ENCODE peak calls at places on chromosome 12, in seven cellular contexts. H is brain microvascular endothelial cell, I is fibroblast of the aortic adventitia, A is foreskin fibroblast, C is astrocyte of the spinal cord, B is thyroid gland, F is colonic mucosa. R is an unnamed sample.

GRCh38 chr12:66132408-66132807 is 1.9 kb upstream of the LLPH start:
- DNase-seq in I (peak; percentile 53), C (peak; percentile 80), H (peak; percentile 89), B (no peak), F (no peak), A (peak; percentile 69), R (peak; percentile 28)

GRCh38 chr12:113359939-113360748 is 1.8 kb downstream of the PLBD2 start:
- DNase-seq in C (no peak), B (peak; percentile 12), I (peak; percentile 3), F (peak; percentile 23), H (peak; percentile 6), A (peak; percentile 18), R (no peak)

GRCh38 chr12:100290016-100290415 is 23.0 kb downstream of the SCYL2 start:
- DNase-seq in I (no peak), F (no peak), C (no peak), H (no peak), B (no peak), A (no peak), R (no peak)

GRCh38 chr12:108525681-108526080 is 10.6 kb downstream of the FICD start:
- DNase-seq in B (no peak), F (no peak), I (no peak), H (peak; percentile 53), C (peak; percentile 10), A (peak; percentile 81), R (peak; percentile 8)

GRCh38 chr12:74317078-74317581 is 220.5 kb upstream of the ATXN7L3B start:
- DNase-seq in B (peak; percentile 67), C (peak; percentile 88), I (peak; percentile 14), H (peak; percentile 78), A (no peak), F (no peak), R (no peak)

GRCh38 chr12:114848661-114849060 is 164.7 kb upstream of the TBX3 start:
- DNase-seq in I (peak; percentile 96), B (no peak), A (peak; percentile 81), C (peak; percentile 88), H (peak; percentile 82), F (no peak), R (peak; percentile 81)

GRCh38 chr12:45988259-45988658 is 2.1 kb downstream of the SCAF11 start:
- DNase-seq in C (peak; percentile 24), B (no peak), A (peak; percentile 40), F (no peak), H (peak; percentile 23), I (peak; percentile 44), R (no peak)

GRCh38 chr12:109010259-109010658 is 10.6 kb downstream of the SVOP start:
- DNase-seq in A (no peak), C (no peak), F (no peak), H (no peak), B (no peak), I (no peak), R (no peak)

GRCh38 chr12:87152841-87153528 is 876.2 kb downstream of the C12orf50 start:
- DNase-seq in I (no peak), B (no peak), A (no peak), H (no peak), F (no peak), C (no peak), R (no peak)

GRCh38 chr12:44500423-44500822 is 375.7 kb downstream of the NELL2 start:
- DNase-seq in H (no peak), B (no peak), F (no peak), I (no peak), A (no peak), C (no peak), R (no peak)

GRCh38 chr12:105369014-105369413 is 38.5 kb downstream of the C12orf75 start:
- DNase-seq in B (no peak), A (peak; percentile 67), C (peak; percentile 66), I (peak; percentile 85), H (peak; percentile 42), F (no peak), R (peak; percentile 56)

GRCh38 chr12:69623970-69624369 is 13.3 kb upstream of the LRRC10 start:
- DNase-seq in F (no peak), I (no peak), C (no peak), H (no peak), A (no peak), B (no peak), R (no peak)

GRCh38 chr12:131912526-131913274 is 16.4 kb upstream of the PUS1 start:
- DNase-seq in F (peak; percentile 36), B (peak; percentile 47), H (peak; percentile 81), I (peak; percentile 76), A (peak; percentile 83), C (peak; percentile 84), R (no peak)

GRCh38 chr12:85688837-85689236 is 147.4 kb downstream of the RASSF9 start:
- DNase-seq in B (no peak), H (no peak), C (no peak), A (no peak), I (peak; percentile 14), F (no peak), R (no peak)

GRCh38 chr12:41190360-41190759 is 2.2 kb downstream of the PDZRN4 start:
- DNase-seq in B (peak; percentile 48), I (no peak), F (no peak), A (peak; percentile 3), H (peak; percentile 34), C (peak; percentile 20), R (no peak)

GRCh38 chr12:96047621-96048211 is 12.3 kb upstream of the LTA4H start:
- DNase-seq in F (no peak), I (peak; percentile 75), B (no peak), H (no peak), A (peak; percentile 32), C (peak; percentile 73), R (peak; percentile 33)

GRCh38 chr12:106138279-106138645 is 492 bp downstream of the NUAK1 start:
- DNase-seq in C (no peak), B (peak; percentile 23), H (no peak), I (no peak), F (no peak), A (no peak), R (no peak)

GRCh38 chr12:88298014-88298682 is 156.0 kb downstream of the TMTC3 start:
- DNase-seq in B (no peak), I (no peak), F (no peak), H (no peak), A (no peak), C (peak; percentile 9), R (no peak)

GRCh38 chr12:39145175-39145999 is 240.0 kb upstream of the CPNE8 start:
- DNase-seq in C (peak; percentile 47), A (no peak), F (peak; percentile 69), H (no peak), B (peak; percentile 66), I (peak; percentile 25), R (no peak)

GRCh38 chr12:19695244-19696098 is 256.2 kb downstream of the AEBP2 start:
- DNase-seq in I (no peak), C (no peak), B (no peak), F (no peak), A (no peak), H (no peak), R (no peak)

GRCh38 chr12:51405801-51406207 is 14.6 kb upstream of the GALNT6 start:
- DNase-seq in A (no peak), B (no peak), H (no peak), I (no peak), C (no peak), F (no peak), R (no peak)

DNA sequence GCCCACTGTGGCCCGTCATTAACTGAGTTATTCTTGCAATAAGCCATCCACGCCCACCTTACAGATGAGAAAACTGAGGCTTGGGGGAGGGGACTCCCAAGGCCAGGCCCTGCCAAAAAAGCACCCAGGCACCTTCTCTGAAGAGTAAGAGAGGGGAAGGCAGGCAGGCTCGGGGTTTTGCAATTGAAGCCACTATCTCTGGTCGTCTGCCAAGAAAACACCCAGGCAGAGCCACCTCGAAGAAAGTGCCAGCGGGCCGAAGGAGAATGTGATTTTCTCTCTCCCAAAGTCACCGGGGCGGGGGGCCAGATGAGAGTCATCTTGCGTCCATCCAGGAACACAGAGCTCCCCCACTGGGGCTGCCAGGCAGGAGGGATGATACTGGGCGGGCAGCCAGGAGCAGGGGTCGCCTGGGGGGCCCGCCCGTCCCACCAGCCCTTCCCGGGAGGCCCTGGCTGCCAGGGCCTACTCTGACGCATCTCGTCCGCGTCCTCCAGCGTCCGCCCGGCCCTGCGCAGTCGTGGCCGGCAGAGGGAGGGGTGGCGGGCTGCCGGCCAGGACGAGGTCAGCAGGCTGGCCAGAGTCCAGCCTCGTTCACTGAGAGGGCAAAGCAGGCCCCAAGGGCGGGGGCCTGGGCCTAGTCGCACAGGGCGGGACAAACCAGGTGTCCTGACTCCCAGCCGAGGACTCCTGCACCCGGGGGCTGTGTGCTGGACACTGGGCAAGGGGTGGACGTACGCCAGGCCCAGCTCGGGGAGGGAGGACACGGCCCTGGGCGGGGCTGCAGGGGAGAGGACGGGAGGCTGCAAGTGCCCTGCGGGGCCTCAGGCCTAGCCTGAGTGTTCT is 74.4 kb downstream of the RFLNA start:
- DNase-seq in F (peak; percentile 82), A (peak; percentile 92), B (peak; percentile 98), H (peak; percentile 74), C (peak; percentile 97), I (peak; percentile 95), R (peak; percentile 73)
- TF ChIP-seq CTCF in F (peak; percentile 22), A (peak; percentile 36), B (peak; percentile 50), H (peak; percentile 29), C (peak; percentile 39), I (peak; percentile 68), R (peak; percentile 55)

GRCh38 chr12:14290951-14291350 is 74.5 kb upstream of the ATF7IP start:
- DNase-seq in B (no peak), C (no peak), I (no peak), A (no peak), F (no peak), H (no peak), R (no peak)
- H3K4me3 ChIP-seq in B (no peak overlapping the region), C (no peak overlapping the region), I (no peak overlapping the region), A (no peak overlapping the region), F (no peak overlapping the region), H (no peak overlapping the region), R (no peak overlapping the region)

GRCh38 chr12:71746983-71747611 is 7.6 kb upstream of the RAB21 start:
- DNase-seq in A (peak; percentile 42), B (peak; percentile 29), C (peak; percentile 59), H (peak; percentile 38), F (peak; percentile 51), I (peak; percentile 82), R (peak; percentile 46)
- TF ChIP-seq CTCF in A (peak; percentile 49), B (peak; percentile 86), C (peak; percentile 69), H (peak; percentile 78), F (peak; percentile 72), I (peak; percentile 74), R (peak; percentile 67)

DNA sequence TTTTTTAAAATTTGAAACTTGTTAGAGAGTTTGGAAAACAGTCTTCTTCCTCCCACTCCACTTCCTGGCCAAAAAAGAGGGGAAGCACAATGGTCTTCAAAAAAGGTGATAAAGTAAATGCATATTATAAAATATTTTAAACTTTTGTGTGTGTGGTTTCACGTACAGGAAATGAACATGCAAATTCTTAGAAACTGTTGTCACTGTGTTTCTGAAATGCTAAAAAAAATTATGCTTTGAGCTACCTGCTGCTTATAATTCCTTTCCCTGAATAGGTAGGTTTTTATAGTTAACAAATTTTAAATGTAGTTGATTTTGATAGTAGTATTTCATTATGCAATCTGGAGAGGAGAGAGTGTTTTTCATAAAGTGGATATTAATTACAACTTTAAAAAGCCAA is 3.0 kb downstream of the FGFR1OP2 start:
- DNase-seq in C (no peak), I (no peak), B (no peak), A (no peak), F (no peak), H (no peak), R (no peak)
- H3K4me3 ChIP-seq in C (no peak overlapping the region), I (no peak overlapping the region), B (no peak overlapping the region), A (no peak overlapping the region), F (no peak overlapping the region), H (no peak overlapping the region), R (no peak overlapping the region)